ENCODE peak calls at places on chromosomes 11 and 22, in nine cellular contexts. X, T, J, M, W, R, Z, A and V are unnamed samples.

GRCh38 chr11:13238879-13239514 is 38.6 kb upstream of the BMAL1 start:
- DNase-seq in M (peak), W (peak), A (peak), X (no peak), Z (no peak), J (peak), R (peak), T (no peak), V (peak)

GRCh38 chr11:132365650-132366049 is 995.2 kb downstream of the NTM start:
- DNase-seq in A (no peak), M (no peak), Z (no peak), R (no peak), T (no peak), J (no peak), X (no peak), W (no peak), V (no peak)

GRCh38 chr11:63489879-63490278 is 1.1 kb downstream of the PLAAT5 start:
- DNase-seq in X (no peak), T (peak), A (no peak), M (no peak), J (no peak), R (no peak), W (peak), Z (no peak), V (peak)

GRCh38 chr11:111044751-111045407 is 200.6 kb upstream of the POU2AF2 start:
- DNase-seq in T (no peak), W (no peak), Z (no peak), A (no peak), J (no peak), M (no peak), X (no peak), R (no peak), V (no peak)

GRCh38 chr11:124760205-124760652 is 1.9 kb downstream of the ESAM start:
- DNase-seq in X (no peak), Z (no peak), M (no peak), J (no peak), T (no peak), R (no peak), A (no peak), W (no peak), V (peak)

GRCh38 chr11:134535029-134536025 is 123.3 kb upstream of the B3GAT1 start:
- DNase-seq in A (no peak), W (no peak), M (peak), Z (peak), X (no peak), T (no peak), R (no peak), J (no peak), V (peak)

GRCh38 chr11:67656278-67656922 is 5.9 kb upstream of the ACY3 start:
- DNase-seq in A (no peak), M (no peak), X (no peak), J (no peak), T (no peak), R (no peak), Z (no peak), W (peak), V (peak)

GRCh38 chr22:23681026-23681809 is 9.6 kb upstream of the RGL4 start:
- DNase-seq in X (no peak), A (no peak), W (no peak), Z (no peak), R (no peak), M (peak), T (no peak), J (no peak), V (no peak)

GRCh38 chr22:18091478-18091877 is 13.7 kb downstream of the PEX26 start:
- DNase-seq in M (no peak), A (no peak), J (no peak), R (no peak), T (no peak), W (no peak), X (no peak), Z (no peak), V (no peak)

GRCh38 chr11:74522776-74523175 is 29.3 kb upstream of the LIPT2 start:
- DNase-seq in M (no peak), R (no peak), Z (no peak), T (no peak), A (no peak), W (no peak), X (no peak), J (no peak), V (no peak)

GRCh38 chr11:87352759-87353707 is 315.3 kb downstream of the TMEM135 start:
- DNase-seq in R (peak), J (peak), X (peak), T (peak), Z (peak), W (peak), M (peak), A (peak), V (peak)

GRCh38 chr11:10584071-10584501 is 15.6 kb upstream of the LYVE1 start:
- DNase-seq in J (no peak), R (no peak), Z (no peak), W (no peak), X (no peak), A (no peak), T (no peak), M (no peak), V (no peak)

GRCh38 chr11:113106507-113106906 is 145.3 kb downstream of the NCAM1 start:
- DNase-seq in W (no peak), Z (no peak), T (peak), J (no peak), M (no peak), A (no peak), X (no peak), R (no peak), V (no peak)

GRCh38 chr22:27835446-27835845 is 33.9 kb upstream of the MN1 start:
- DNase-seq in T (no peak), A (no peak), W (peak), J (no peak), R (no peak), Z (no peak), M (peak), X (no peak), V (no peak)

GRCh38 chr11:114171257-114172054 is 111.9 kb downstream of the ZBTB16 start:
- DNase-seq in W (no peak), R (no peak), M (no peak), J (no peak), A (no peak), Z (no peak), T (no peak), X (no peak), V (no peak)

GRCh38 chr11:44286268-44286880 is 23.6 kb downstream of the ALX4 start:
- DNase-seq in J (peak), R (peak), A (peak), Z (no peak), X (no peak), W (peak), M (no peak), T (no peak), V (peak)